ENCODE peak calls at places on chromosome 19, in four cellular contexts. G, R, X and J are unnamed samples.

GRCh38 chr19:31548941-31549340 is 199.7 kb upstream of the TSHZ3 start:
- DNase-seq in G (peak; percentile 2), R (no peak), X (no peak), J (peak; percentile 10)

GRCh38 chr19:54464624-54465266 is 1.2 kb upstream of the LENG9 start:
- DNase-seq in X (peak; percentile 81), R (peak; percentile 89), G (peak; percentile 80), J (peak; percentile 34)

GRCh38 chr19:42396542-42397314 is 6.6 kb upstream of the CNFN start:
- DNase-seq in R (peak; percentile 100), G (peak; percentile 100), X (peak; percentile 94), J (peak; percentile 95)

GRCh38 chr19:34503546-34504272 is 22.2 kb downstream of the WTIP start:
- DNase-seq in X (no peak), R (no peak), G (no peak), J (no peak)

GRCh38 chr19:9139609-9140158 is 513 bp upstream of the ZNF317 start:
- DNase-seq in G (no peak), R (no peak), X (no peak), J (no peak)

GRCh38 chr19:15702590-15702930 is 25.3 kb upstream of the OR10H2 start:
- DNase-seq in G (no peak), X (peak; percentile 11), R (peak; percentile 65), J (no peak)

GRCh38 chr19:16470911-16471811 is 609 bp downstream of the EPS15L1 start:
- DNase-seq in G (no peak), X (no peak), R (no peak), J (peak; percentile 11)

GRCh38 chr19:8017808-8018207 is 12.4 kb upstream of the ELAVL1 start:
- DNase-seq in X (no peak), G (no peak), R (no peak), J (no peak)

GRCh38 chr19:7965921-7966665 is 22.6 kb upstream of the TIMM44 start:
- DNase-seq in R (no peak), X (no peak), G (no peak), J (no peak)

GRCh38 chr19:4744451-4745170 is 21.0 kb upstream of the DPP9 start:
- DNase-seq in G (peak; percentile 90), X (no peak), R (peak; percentile 57), J (peak; percentile 81)

GRCh38 chr19:18507021-18507726 is 14.7 kb downstream of the ELL start:
- DNase-seq in G (no peak), R (no peak), X (no peak), J (no peak)

GRCh38 chr19:16200776-16201391 is 3.2 kb downstream of the AP1M1 start:
- DNase-seq in G (no peak), R (no peak), X (no peak), J (no peak)

GRCh38 chr19:41933131-41933458 is 4.8 kb upstream of the ERFL start:
- DNase-seq in R (no peak), G (no peak), X (no peak), J (no peak)

GRCh38 chr19:23436318-23436717 is 41.0 kb upstream of the ZNF91 start:
- DNase-seq in G (no peak), R (no peak), X (no peak), J (no peak)

GRCh38 chr19:38606131-38606530 is 11.6 kb downstream of the MAP4K1 start:
- DNase-seq in R (no peak), G (no peak), X (no peak), J (no peak)

GRCh38 chr19:55161571-55162322 is 4.2 kb upstream of the TNNI3 start:
- DNase-seq in G (no peak), X (no peak), R (no peak), J (no peak)

GRCh38 chr19:42420055-42420544 is 7.1 kb downstream of the LIPE start:
- DNase-seq in G (peak; percentile 44), X (peak; percentile 40), R (no peak), J (no peak)

GRCh38 chr19:524062-524674 is 7.4 kb upstream of the CDC34 start:
- DNase-seq in R (no peak), X (no peak), G (peak; percentile 24), J (no peak)

GRCh38 chr19:17184381-17184841 is 30.7 kb upstream of the USE1 start:
- DNase-seq in R (no peak), X (no peak), G (no peak), J (no peak)

GRCh38 chr19:45135176-45135575 is 25.6 kb downstream of the NKPD1 start:
- DNase-seq in X (no peak), R (no peak), G (no peak), J (no peak)

GRCh38 chr19:45138303-45138751 is 22.5 kb downstream of the NKPD1 start:
- DNase-seq in R (no peak), G (no peak), X (no peak), J (no peak)

GRCh38 chr19:45137179-45137761 is 23.5 kb downstream of the NKPD1 start:
- DNase-seq in R (no peak), X (no peak), G (no peak), J (no peak)

GRCh38 chr19:45139286-45140143 is 21.3 kb downstream of the NKPD1 start:
- DNase-seq in X (no peak), G (no peak), R (no peak), J (no peak)

GRCh38 chr19:45136507-45137178 is 24.1 kb downstream of the NKPD1 start:
- DNase-seq in G (no peak), R (no peak), X (no peak), J (no peak)
- H3K4me3 ChIP-seq in G (no peak overlapping the region), R (no peak overlapping the region), X (no peak overlapping the region), J (no peak overlapping the region)

GRCh38 chr19:13014921-13015280 is 19.6 kb downstream of the NFIX start:
- DNase-seq in R (no peak), G (no peak), X (no peak), J (no peak)

GRCh38 chr19:13016628-13017305 is 21.5 kb downstream of the NFIX start:
- DNase-seq in G (no peak), X (no peak), R (no peak), J (no peak)

GRCh38 chr19:13014101-13014920 is 19.0 kb downstream of the NFIX start:
- DNase-seq in X (no peak), R (no peak), G (no peak), J (no peak)

GRCh38 chr19:13016245-13016627 is 21.0 kb downstream of the NFIX start:
- DNase-seq in X (no peak), R (no peak), G (no peak), J (no peak)

DNA sequence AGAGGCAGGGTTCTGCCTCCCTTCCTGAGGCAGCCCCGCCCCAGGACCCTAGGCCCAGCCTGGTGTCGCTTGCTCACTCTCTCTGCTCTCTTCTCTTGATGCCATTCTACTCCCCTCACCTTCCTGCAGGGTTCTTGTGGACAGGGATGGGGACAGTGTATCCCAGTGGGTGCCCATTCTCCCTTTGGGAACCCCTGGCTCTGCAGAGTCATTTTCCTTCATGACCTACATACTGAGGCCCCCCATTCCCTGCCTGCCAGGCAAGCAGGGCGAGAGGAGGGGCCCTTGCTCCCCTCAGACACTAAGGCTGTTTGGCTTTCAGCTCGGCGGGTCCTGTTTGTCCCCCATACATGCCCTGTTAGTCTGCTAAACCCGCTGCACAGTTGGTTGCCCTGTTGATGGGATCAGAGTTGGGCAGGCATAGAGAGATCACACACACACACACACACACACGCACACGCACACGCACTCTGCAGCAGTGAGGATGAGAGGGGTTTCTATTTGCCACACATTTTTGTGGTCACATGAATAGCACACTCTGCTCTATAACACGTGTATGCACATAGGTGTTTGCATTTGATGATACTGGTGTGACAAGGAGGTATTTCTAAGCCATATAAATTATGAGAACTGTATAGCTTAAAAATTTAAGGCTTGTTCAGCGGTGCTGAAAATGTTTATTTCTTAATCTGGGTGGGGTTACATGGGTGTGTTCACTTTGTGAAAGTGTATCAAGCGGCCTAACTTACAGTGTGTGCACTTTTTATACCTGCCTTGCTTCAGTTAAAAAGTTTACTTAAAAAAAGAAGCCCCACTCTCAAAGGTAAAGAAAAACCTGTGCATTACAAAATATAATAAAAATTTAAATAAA is 20.3 kb downstream of the NFIX start:
- DNase-seq in X (no peak), G (no peak), R (no peak), J (no peak)
- H3K4me3 ChIP-seq in X (no peak overlapping the region), G (no peak overlapping the region), R (peak overlapping the region; percentile 47), J (no peak overlapping the region)

GRCh38 chr19:52020506-52020905 is 7.7 kb downstream of the ZNF614 start:
- DNase-seq in G (no peak), R (no peak), X (no peak), J (no peak)
- H3K4me3 ChIP-seq in G (no peak overlapping the region), R (peak overlapping the region; percentile 26), X (no peak overlapping the region), J (no peak overlapping the region)

GRCh38 chr19:48489608-48490216 is 20.5 kb downstream of the CYTH2 start:
- DNase-seq in R (no peak), G (peak; percentile 35), X (peak; percentile 65), J (no peak)

GRCh38 chr19:48492925-48493717 is 18.5 kb downstream of the LMTK3 start:
- DNase-seq in X (peak; percentile 96), G (peak; percentile 96), R (peak; percentile 97), J (peak; percentile 92)

GRCh38 chr19:48493718-48494515 is 17.7 kb downstream of the LMTK3 start:
- DNase-seq in R (no peak), X (no peak), G (no peak), J (no peak)

GRCh38 chr19:48491793-48492123 is 19.9 kb downstream of the LMTK3 start:
- DNase-seq in X (no peak), G (no peak), R (no peak), J (no peak)

GRCh38 chr19:48490980-48491792 is 20.4 kb downstream of the LMTK3 start:
- DNase-seq in G (no peak), R (peak; percentile 50), X (peak; percentile 61), J (no peak)
- H3K4me3 ChIP-seq in G (no peak overlapping the region), R (peak overlapping the region; percentile 48), X (peak overlapping the region; percentile 22), J (no peak overlapping the region)